ENCODE peak calls at places on chromosomes 3 and 15, in eight cellular contexts. Y is SJSA1; M is GM06990; V is CD8-positive, alpha-beta T cell; A is brain microvascular endothelial cell; H is psoas muscle; D is CD8-positive, alpha-beta memory T cell; T is left ventricle myocardium inferior. N is an unnamed sample.
A peak's percentile ranks its signal among the peaks of the same experiment; 100 is the strongest.

GRCh38 chr3:125140011-125140813 is 72.3 kb downstream of the SLC12A8 start:
- DNase-seq in V (no peak), M (no peak), H (no peak), A (peak; percentile 70), T (no peak), D (no peak), Y (peak; percentile 75), N (peak; percentile 85)

GRCh38 chr3:138300657-138301056 is 29.0 kb downstream of the NME9 start:
- DNase-seq in A (no peak), Y (no peak), H (no peak), V (no peak), D (no peak), M (no peak), T (no peak), N (no peak)

GRCh38 chr3:115448856-115449255 is 174.5 kb upstream of the GAP43 start:
- DNase-seq in Y (no peak), M (no peak), H (no peak), A (no peak), T (no peak), V (no peak), D (no peak), N (peak; percentile 4)

GRCh38 chr15:70783610-70784021 is 20.3 kb upstream of the UACA start:
- DNase-seq in A (no peak), Y (peak; percentile 60), T (no peak), V (no peak), M (no peak), H (no peak), D (no peak), N (peak; percentile 81)

GRCh38 chr15:41286665-41287333 is 45.6 kb downstream of the OIP5 start:
- DNase-seq in H (no peak), D (no peak), Y (no peak), V (no peak), T (no peak), M (no peak), A (no peak), N (peak; percentile 84)

GRCh38 chr3:15287565-15288330 is 44.6 kb downstream of the SH3BP5 start:
- DNase-seq in V (no peak), H (peak; percentile 72), D (no peak), M (no peak), T (peak; percentile 67), A (peak; percentile 55), Y (peak; percentile 60), N (peak; percentile 89)

GRCh38 chr3:139225551-139225950 is 118.3 kb upstream of the MRPS22 start:
- DNase-seq in H (no peak), D (no peak), V (no peak), Y (no peak), T (no peak), A (no peak), M (no peak), N (peak; percentile 53)

GRCh38 chr15:101725073-101725472 is 800 bp upstream of the TARS3 start:
- DNase-seq in M (no peak), T (no peak), Y (no peak), A (no peak), H (no peak), D (no peak), V (no peak), N (no peak)

GRCh38 chr15:89023311-89023961 is 64.8 kb upstream of the ABHD2 start:
- DNase-seq in A (no peak), Y (no peak), H (no peak), V (no peak), M (no peak), T (no peak), D (no peak), N (peak; percentile 84)

GRCh38 chr3:112333386-112334334 is 704 bp downstream of the CD200 start:
- DNase-seq in Y (no peak), T (peak; percentile 13), D (no peak), A (no peak), V (no peak), M (no peak), H (no peak), N (no peak)

GRCh38 chr3:119293761-119294401 is at the start of gene ARHGAP31:
- DNase-seq in D (peak; percentile 88), H (peak; percentile 65), A (peak; percentile 81), Y (peak; percentile 77), T (peak; percentile 75), M (peak; percentile 83), V (peak; percentile 71), N (peak; percentile 81)

DNA sequence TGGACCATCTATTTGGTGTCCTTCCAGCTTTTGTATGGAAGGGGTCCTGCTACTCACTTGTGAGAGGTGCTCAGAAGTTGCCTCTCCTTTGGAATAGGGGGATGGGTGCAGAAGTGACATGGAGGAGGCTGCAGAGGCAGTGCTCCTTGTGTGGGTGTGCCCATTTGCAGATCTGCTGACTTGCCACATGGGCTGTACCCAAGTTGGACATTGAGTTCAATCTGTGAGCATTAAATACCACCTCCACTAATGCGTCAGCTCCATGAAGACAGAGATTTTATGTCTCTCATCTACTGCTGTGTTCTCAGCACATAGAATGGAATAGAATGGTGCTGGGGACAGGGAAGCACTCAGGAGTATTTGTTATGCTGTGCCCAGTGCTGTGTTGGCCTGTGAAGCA is 76.2 kb downstream of the RGMA start:
- DNase-seq in V (no peak), Y (no peak), A (no peak), H (no peak), T (no peak), D (no peak), M (no peak), N (no peak)
- H3K36me3 ChIP-seq in V (peaks cover 89% of the 10 kb centered on the region), Y (peaks cover 94% of the 10 kb centered on the region), A (peaks cover 91% of the 10 kb centered on the region), H (peaks cover 24% of the 10 kb centered on the region), T (peaks cover 99% of the 10 kb centered on the region), D (peaks cover 89% of the 10 kb centered on the region), M (peaks cover 41% of the 10 kb centered on the region), N (peaks cover 94% of the 10 kb centered on the region)

GRCh38 chr3:48678056-48678455 is 7.7 kb downstream of the NCKIPSD start:
- DNase-seq in T (no peak), H (no peak), V (no peak), M (no peak), A (no peak), Y (no peak), D (no peak), N (peak; percentile 59)
- H3K36me3 ChIP-seq in T (peaks cover 72% of the 10 kb centered on the region), H (no peaks in the 10 kb centered on the region), V (peaks cover 18% of the 10 kb centered on the region), M (peaks cover 26% of the 10 kb centered on the region), A (peaks cover 26% of the 10 kb centered on the region), Y (peaks cover 28% of the 10 kb centered on the region), D (peaks cover 5% of the 10 kb centered on the region), N (peaks cover 4% of the 10 kb centered on the region)

DNA sequence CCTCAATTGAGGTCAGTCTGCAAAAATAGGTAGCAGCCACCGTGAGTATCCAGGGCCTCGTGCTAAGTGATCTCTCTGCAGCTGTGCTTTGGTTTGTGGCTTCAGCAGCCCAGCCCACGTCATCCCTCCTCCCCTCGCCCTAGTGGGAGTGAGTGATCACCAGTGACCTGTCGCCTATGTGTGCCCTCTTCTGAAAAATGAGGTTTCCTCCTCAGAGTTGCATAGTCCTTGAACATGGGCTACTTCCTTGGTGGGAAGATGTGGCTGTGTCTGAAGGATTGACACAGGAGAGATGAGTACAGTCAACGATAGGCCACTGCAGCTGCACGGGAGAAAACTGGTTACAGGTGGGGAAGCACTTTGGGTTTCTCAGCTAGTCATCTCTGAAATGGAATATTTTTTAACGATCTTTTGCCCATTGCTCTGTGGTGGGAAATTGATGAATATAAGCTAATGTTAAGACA is 144.8 kb upstream of the BHLHE40 start:
- DNase-seq in Y (no peak), V (peak; percentile 61), D (peak; percentile 58), H (no peak), T (no peak), M (peak; percentile 76), A (no peak), N (no peak)
- H3K36me3 ChIP-seq in Y (no peaks in the 10 kb centered on the region), V (no peaks in the 10 kb centered on the region), D (no peaks in the 10 kb centered on the region), H (no peaks in the 10 kb centered on the region), T (peaks cover 27% of the 10 kb centered on the region), M (no peaks in the 10 kb centered on the region), A (no peaks in the 10 kb centered on the region), N (no peaks in the 10 kb centered on the region)

DNA sequence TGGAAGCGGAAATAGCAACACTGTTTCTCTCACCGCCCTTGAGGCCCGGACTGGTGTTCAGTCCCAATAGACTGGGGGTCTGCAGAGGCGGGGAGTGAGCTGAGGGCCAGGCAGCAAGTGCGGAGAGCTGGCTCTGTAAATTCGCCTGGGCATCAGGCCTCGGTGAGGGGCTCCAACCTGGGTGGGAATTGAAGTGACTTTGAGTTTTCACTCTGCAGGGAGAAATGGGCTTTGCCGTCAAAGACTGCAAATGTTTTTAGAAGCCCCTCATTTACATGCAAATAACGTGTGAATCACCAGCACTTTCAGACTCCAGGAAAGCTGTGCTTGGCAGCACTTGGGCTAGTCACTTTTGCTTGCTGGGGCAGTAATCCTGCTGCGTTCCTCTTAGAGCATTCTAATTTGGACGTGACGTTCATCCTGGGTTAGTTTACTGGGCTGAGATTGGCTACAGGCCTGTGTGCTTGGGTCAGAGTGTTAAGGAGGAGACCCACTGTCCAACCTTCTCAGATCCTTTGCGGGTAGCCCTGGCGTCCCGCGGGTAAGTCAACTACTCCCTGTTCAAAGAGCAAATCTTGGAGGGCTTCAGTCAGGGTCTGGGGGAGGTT is 88.7 kb downstream of the AAGAB start:
- DNase-seq in A (peak; percentile 77), M (no peak), V (no peak), D (no peak), T (no peak), H (no peak), Y (no peak), N (no peak)
- H3K36me3 ChIP-seq in A (peaks cover 65% of the 10 kb centered on the region), M (peaks cover 22% of the 10 kb centered on the region), V (no peaks in the 10 kb centered on the region), D (peaks cover 49% of the 10 kb centered on the region), T (peaks cover 37% of the 10 kb centered on the region), H (no peaks in the 10 kb centered on the region), Y (peaks cover 66% of the 10 kb centered on the region), N (peaks cover 35% of the 10 kb centered on the region)

GRCh38 chr15:50655555-50655954 is 31.0 kb downstream of the TRPM7 start:
- DNase-seq in A (no peak), H (no peak), Y (no peak), D (no peak), T (no peak), M (no peak), V (no peak), N (no peak)
- H3K36me3 ChIP-seq in A (peaks cover 29% of the 10 kb centered on the region), H (peaks cover 5% of the 10 kb centered on the region), Y (peaks cover 59% of the 10 kb centered on the region), D (peaks cover 11% of the 10 kb centered on the region), T (peaks cover 89% of the 10 kb centered on the region), M (peaks cover 9% of the 10 kb centered on the region), V (peaks cover 14% of the 10 kb centered on the region), N (peaks cover 23% of the 10 kb centered on the region)

GRCh38 chr3:150613034-150613433 is 9.9 kb downstream of the SELENOT start:
- DNase-seq in H (no peak), M (no peak), A (no peak), V (no peak), D (no peak), T (no peak), Y (no peak), N (no peak)

GRCh38 chr3:150613709-150614480 is 10.8 kb downstream of the SELENOT start:
- DNase-seq in Y (no peak), V (no peak), H (no peak), A (no peak), T (no peak), D (no peak), M (no peak), N (no peak)

GRCh38 chr3:150610785-150611184 is 7.7 kb downstream of the SELENOT start:
- DNase-seq in Y (no peak), A (no peak), T (no peak), D (no peak), M (no peak), V (no peak), H (no peak), N (peak; percentile 22)

GRCh38 chr3:150611666-150612065 is 8.5 kb downstream of the SELENOT start:
- DNase-seq in T (no peak), Y (no peak), M (no peak), V (no peak), D (no peak), H (no peak), A (no peak), N (no peak)

GRCh38 chr3:150612494-150612893 is 9.4 kb downstream of the SELENOT start:
- DNase-seq in T (no peak), V (no peak), M (no peak), A (no peak), Y (no peak), H (no peak), D (no peak), N (no peak)
- H3K36me3 ChIP-seq in T (peaks cover 11% of the 10 kb centered on the region), V (no peaks in the 10 kb centered on the region), M (peaks cover 2% of the 10 kb centered on the region), A (no peaks in the 10 kb centered on the region), Y (peaks cover 18% of the 10 kb centered on the region), H (no peaks in the 10 kb centered on the region), D (no peaks in the 10 kb centered on the region), N (peaks cover 5% of the 10 kb centered on the region)

N was measured in GM23248.